ENCODE peak calls at places on chromosomes 5 and 9, in six cellular contexts. N is upper lobe of left lung, U is omental fat pad, B is epithelial cell of proximal tubule, T is retinal pigment epithelial cell, Q is GM23338. K is an unnamed sample.

GRCh38 chr5:178287791-178288105 is 55.1 kb upstream of the PHYKPL start:
- DNase-seq in N (no peak), U (no peak), B (no peak), T (no peak), Q (no peak), K (no peak)

GRCh38 chr5:73783823-73784222 is 157.8 kb downstream of the ARHGEF28 start:
- DNase-seq in N (no peak), U (no peak), B (no peak), T (no peak), Q (no peak), K (no peak)

GRCh38 chr9:137053944-137054931 is at the start of gene ENTPD2:
- DNase-seq in N (peak), U (no peak), B (no peak), T (no peak), Q (peak), K (peak)

GRCh38 chr9:109728696-109729300 is 51.2 kb upstream of the PALM2AKAP2 start:
- DNase-seq in N (no peak), U (no peak), B (no peak), T (no peak), Q (no peak), K (no peak)

GRCh38 chr5:143506881-143507552 is 103.5 kb upstream of the NR3C1 start:
- DNase-seq in N (no peak), U (no peak), B (peak), T (peak), Q (no peak), K (no peak)

GRCh38 chr5:91443761-91444467 is 60.8 kb upstream of the ARRDC3 start:
- DNase-seq in N (no peak), U (no peak), B (no peak), T (peak), Q (no peak), K (no peak)

GRCh38 chr9:136720251-136720886 is 8.0 kb downstream of the DIPK1B start:
- DNase-seq in N (no peak), U (no peak), B (no peak), T (no peak), Q (no peak), K (no peak)

GRCh38 chr5:92916036-92916435 is 665.0 kb downstream of the NR2F1-AS1 start:
- DNase-seq in N (no peak), U (no peak), B (no peak), T (no peak), Q (no peak), K (no peak)

GRCh38 chr5:172450861-172451695 is 3.2 kb downstream of the SH3PXD2B start:
- DNase-seq in N (no peak), U (peak), B (no peak), T (no peak), Q (peak), K (no peak)

GRCh38 chr9:92726971-92727715 is 37.5 kb downstream of the BICD2 start:
- DNase-seq in N (no peak), U (no peak), B (no peak), T (no peak), Q (no peak), K (peak)

GRCh38 chr9:94703488-94704140 is 22.9 kb upstream of the AOPEP start:
- DNase-seq in N (no peak), U (no peak), B (peak), T (no peak), Q (no peak), K (no peak)

GRCh38 chr5:164392531-164392930 is 887.1 kb downstream of the MAT2B start:
- DNase-seq in N (no peak), U (no peak), B (no peak), T (no peak), Q (no peak), K (no peak)

GRCh38 chr5:150764530-150764929 is 5.7 kb upstream of the DCTN4 start:
- DNase-seq in N (no peak), U (no peak), B (no peak), T (no peak), Q (no peak), K (no peak)

GRCh38 chr5:91049112-91049511 is 334.0 kb downstream of the ARRDC3 start:
- DNase-seq in N (no peak), U (no peak), B (no peak), T (no peak), Q (no peak), K (no peak)

GRCh38 chr9:112032733-112033132 is 136.1 kb downstream of the UGCG start:
- DNase-seq in N (no peak), U (no peak), B (no peak), T (no peak), Q (no peak), K (no peak)

GRCh38 chr9:130872912-130873503 is 23.6 kb downstream of the QRFP start:
- DNase-seq in N (no peak), U (no peak), B (no peak), T (no peak), Q (no peak), K (no peak)

GRCh38 chr5:95727764-95728191 is 3.4 kb upstream of the RHOBTB3 start:
- DNase-seq in N (no peak), U (no peak), B (no peak), T (no peak), Q (peak), K (no peak)

GRCh38 chr9:125510980-125511379 is 196.0 kb downstream of the MAPKAP1 start:
- DNase-seq in N (no peak), U (no peak), B (no peak), T (no peak), Q (no peak), K (no peak)

GRCh38 chr5:5014836-5015235 is 125.3 kb upstream of the ADAMTS16 start:
- DNase-seq in N (no peak), U (no peak), B (peak), T (no peak), Q (peak), K (no peak)

GRCh38 chr5:105448251-105448650 is 1885.7 kb upstream of the NUDT12 start:
- DNase-seq in N (no peak), U (no peak), B (no peak), T (no peak), Q (no peak), K (no peak)

GRCh38 chr5:158711927-158712529 is 387.7 kb downstream of the EBF1 start:
- DNase-seq in N (peak), U (no peak), B (no peak), T (no peak), Q (no peak), K (no peak)

GRCh38 chr5:14908195-14908594 is 36.6 kb upstream of the ANKH start:
- DNase-seq in N (no peak), U (no peak), B (no peak), T (no peak), Q (no peak), K (no peak)

GRCh38 chr5:80128129-80128528 is 93.0 kb downstream of the THBS4 start:
- DNase-seq in N (no peak), U (no peak), B (no peak), T (no peak), Q (peak), K (no peak)

GRCh38 chr5:101292199-101292598 is 389.1 kb upstream of the ST8SIA4 start:
- DNase-seq in N (no peak), U (no peak), B (no peak), T (no peak), Q (no peak), K (no peak)

GRCh38 chr9:6843742-6844141 is 86.0 kb downstream of the KDM4C start:
- DNase-seq in N (no peak), U (no peak), B (no peak), T (no peak), Q (no peak), K (no peak)

GRCh38 chr9:81028504-81028903 is 660.8 kb downstream of the TLE1 start:
- DNase-seq in N (no peak), U (no peak), B (peak), T (peak), Q (no peak), K (no peak)

GRCh38 chr9:27542519-27542918 is 12.9 kb upstream of the MOB3B start:
- DNase-seq in N (no peak), U (no peak), B (no peak), T (peak), Q (no peak), K (no peak)

GRCh38 chr9:100602302-100602930 is 24.5 kb downstream of the CAVIN4 start:
- DNase-seq in N (no peak), U (no peak), B (peak), T (no peak), Q (peak), K (no peak)

GRCh38 chr5:159582756-159583523 is 252.7 kb upstream of the IL12B start:
- DNase-seq in N (no peak), U (no peak), B (no peak), T (no peak), Q (no peak), K (no peak)

GRCh38 chr9:109314011-109314531 is 6.8 kb downstream of the EPB41L4B start:
- DNase-seq in N (peak), U (no peak), B (no peak), T (peak), Q (no peak), K (no peak)

GRCh38 chr5:132816554-132816953 is 3.5 kb downstream of the SOWAHA start:
- DNase-seq in N (no peak), U (no peak), B (no peak), T (no peak), Q (no peak), K (no peak)
- TF ChIP-seq CTCF in N (no peak), U (no peak), B (no peak), T (no peak), Q (no peak), K (no peak)

GRCh38 chr5:57324888-57325287 is 151.0 kb downstream of the GPBP1 start:
- DNase-seq in N (no peak), U (no peak), B (no peak), T (no peak), Q (no peak), K (no peak)

GRCh38 chr5:57332350-57332749 is 150.3 kb downstream of the ACTBL2 start:
- DNase-seq in N (no peak), U (no peak), B (no peak), T (peak), Q (no peak), K (no peak)

GRCh38 chr5:57324159-57324558 is 150.3 kb downstream of the GPBP1 start:
- DNase-seq in N (no peak), U (no peak), B (no peak), T (no peak), Q (no peak), K (no peak)

DNA sequence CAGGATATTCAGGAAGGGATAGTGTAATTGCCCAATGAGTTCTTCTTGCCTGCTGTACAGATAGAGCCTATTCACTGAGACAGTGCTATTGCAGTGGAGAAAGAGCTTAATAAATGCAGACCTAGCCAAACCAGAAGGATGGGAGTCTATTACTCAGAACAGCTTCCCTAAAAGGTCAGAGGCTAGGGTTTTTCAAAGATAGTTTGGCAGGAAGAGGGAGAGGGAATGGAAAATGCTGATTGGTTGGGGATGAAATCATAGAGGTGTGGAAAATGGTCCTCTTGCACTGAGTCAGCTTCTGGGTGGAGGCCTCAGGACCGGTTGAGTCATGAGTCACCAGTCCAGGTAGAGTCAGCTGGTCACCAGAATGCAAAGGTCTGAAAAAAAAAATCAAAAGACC is 154.1 kb downstream of the GPBP1 start:
- DNase-seq in N (no peak), U (no peak), B (no peak), T (no peak), Q (no peak), K (no peak)
- TF ChIP-seq CTCF in N (no peak), U (no peak), B (no peak), T (no peak), Q (no peak), K (no peak)

GRCh38 chr9:133681658-133682306 is 45.6 kb downstream of the DBH start:
- DNase-seq in N (peak), U (no peak), B (no peak), T (no peak), Q (no peak), K (no peak)

GRCh38 chr9:133684461-133685361 is 48.5 kb downstream of the DBH start:
- DNase-seq in N (peak), U (no peak), B (no peak), T (no peak), Q (no peak), K (no peak)

GRCh38 chr9:133685653-133686504 is 49.7 kb downstream of the DBH start:
- DNase-seq in N (no peak), U (no peak), B (no peak), T (no peak), Q (no peak), K (no peak)

GRCh38 chr9:133682961-133683493 is 46.9 kb downstream of the DBH start:
- DNase-seq in N (peak), U (no peak), B (no peak), T (no peak), Q (no peak), K (no peak)

GRCh38 chr9:133683494-133684460 is 47.6 kb downstream of the DBH start:
- DNase-seq in N (peak), U (no peak), B (no peak), T (no peak), Q (no peak), K (no peak)
- TF ChIP-seq CTCF in N (no peak), U (no peak), B (no peak), T (no peak), Q (no peak), K (no peak)

DNA sequence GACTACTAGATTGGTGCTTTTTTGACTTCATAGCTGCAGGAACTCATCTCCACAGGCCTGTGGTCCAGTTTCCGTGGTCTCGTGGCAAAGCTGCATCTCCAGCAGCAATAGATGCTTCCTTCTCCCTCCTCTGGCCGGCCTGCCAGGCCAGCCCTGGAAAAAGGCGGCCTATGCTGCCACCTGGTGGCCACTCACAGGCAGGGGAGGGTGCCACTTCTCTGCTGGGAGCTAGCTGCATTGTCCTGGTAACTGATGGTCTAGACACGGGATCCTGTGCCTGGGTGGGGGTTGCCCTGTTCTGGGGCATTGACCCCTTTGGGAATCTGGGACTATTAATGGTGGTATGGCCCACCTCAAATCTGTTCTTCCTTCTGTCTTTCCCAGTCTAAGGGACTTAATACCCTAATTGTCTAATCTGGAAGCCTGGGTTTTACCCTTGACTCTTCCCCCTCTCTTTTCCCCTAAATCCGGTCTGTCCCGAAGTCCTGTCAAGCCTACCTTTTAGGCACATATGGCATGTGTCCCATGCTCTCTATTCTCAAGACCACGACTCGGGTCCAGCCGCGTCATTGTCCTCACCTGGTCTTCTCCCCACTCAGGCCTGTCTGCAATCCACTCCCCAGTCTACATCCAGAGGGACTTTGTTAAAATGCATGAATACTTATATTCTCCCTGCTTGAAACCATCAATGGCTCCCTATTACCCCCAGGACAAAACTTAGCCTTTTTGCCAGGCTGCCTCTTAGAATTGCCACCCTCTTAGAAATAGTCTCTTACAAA is 20.1 kb upstream of the PTGS1 start:
- DNase-seq in N (peak), U (no peak), B (no peak), T (no peak), Q (peak), K (peak)
- TF ChIP-seq CTCF in N (peak), U (peak), B (peak), T (peak), Q (peak), K (no peak)

DNA sequence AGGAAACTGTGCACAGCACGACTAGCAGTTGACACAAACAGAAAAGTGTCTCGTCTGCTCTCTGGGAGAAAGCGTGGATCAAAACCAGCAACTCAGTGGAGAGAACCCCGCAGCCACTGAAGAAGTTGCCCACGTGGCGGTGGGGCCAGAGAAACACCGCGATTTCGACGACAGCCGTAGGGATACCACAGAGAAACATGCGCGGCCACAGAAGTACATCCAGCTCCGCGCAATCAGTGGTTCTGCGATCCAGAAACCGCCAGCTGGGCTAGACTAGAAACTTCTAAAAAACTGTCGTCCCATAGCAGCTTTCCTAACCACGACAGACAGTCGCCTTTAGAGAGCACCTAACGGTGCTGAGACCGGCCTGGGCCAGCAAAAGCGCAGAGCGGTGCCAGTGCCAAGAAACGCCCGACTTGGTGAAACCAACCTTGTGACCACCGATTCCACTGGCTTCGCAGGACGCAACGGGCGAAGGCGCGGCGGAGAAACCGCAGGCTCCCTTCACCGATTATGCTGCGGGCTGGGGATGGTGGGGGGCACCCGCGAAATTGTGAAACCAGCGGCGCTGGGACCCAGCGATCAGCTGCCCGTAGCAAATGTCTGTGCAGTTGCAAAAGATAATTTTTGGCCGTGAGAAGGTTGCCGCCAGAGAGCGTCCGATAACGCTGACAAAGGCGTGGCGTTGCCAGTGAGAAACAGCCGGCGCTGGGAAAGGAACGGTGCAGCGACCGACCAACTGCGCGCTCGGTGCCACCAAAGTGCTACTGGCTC is 2.7 kb upstream of the ANXA2R start:
- DNase-seq in N (peak), U (no peak), B (no peak), T (no peak), Q (peak), K (peak)
- TF ChIP-seq CTCF in N (no peak), U (no peak), B (peak), T (peak), Q (no peak), K (no peak)

GRCh38 chr9:972512-973294 is 3.8 kb upstream of the DMRT3 start:
- DNase-seq in N (peak), U (no peak), B (no peak), T (no peak), Q (peak), K (no peak)

GRCh38 chr9:969693-970309 is 6.7 kb upstream of the DMRT3 start:
- DNase-seq in N (peak), U (no peak), B (no peak), T (no peak), Q (peak), K (no peak)

GRCh38 chr9:971901-972511 is 4.4 kb upstream of the DMRT3 start:
- DNase-seq in N (peak), U (no peak), B (no peak), T (no peak), Q (peak), K (no peak)

GRCh38 chr9:969310-969692 is 7.2 kb upstream of the DMRT3 start:
- DNase-seq in N (peak), U (no peak), B (no peak), T (no peak), Q (peak), K (no peak)

GRCh38 chr9:970310-971002 is 6.0 kb upstream of the DMRT3 start:
- DNase-seq in N (peak), U (no peak), B (no peak), T (no peak), Q (peak), K (no peak)
- TF ChIP-seq CTCF in N (no peak), U (no peak), B (no peak), T (no peak), Q (no peak), K (no peak)

GRCh38 chr5:142145106-142145900 is 36.7 kb downstream of the NDFIP1 start:
- DNase-seq in N (no peak), U (peak), B (peak), T (peak), Q (peak), K (no peak)
- TF ChIP-seq CTCF in N (peak), U (no peak), B (peak), T (peak), Q (peak), K (peak)

GRCh38 chr9:34190996-34191892 is 12.4 kb downstream of the UBAP1 start:
- DNase-seq in N (no peak), U (no peak), B (no peak), T (no peak), Q (peak), K (no peak)
- TF ChIP-seq CTCF in N (no peak), U (no peak), B (peak), T (peak), Q (peak), K (no peak)

DNA sequence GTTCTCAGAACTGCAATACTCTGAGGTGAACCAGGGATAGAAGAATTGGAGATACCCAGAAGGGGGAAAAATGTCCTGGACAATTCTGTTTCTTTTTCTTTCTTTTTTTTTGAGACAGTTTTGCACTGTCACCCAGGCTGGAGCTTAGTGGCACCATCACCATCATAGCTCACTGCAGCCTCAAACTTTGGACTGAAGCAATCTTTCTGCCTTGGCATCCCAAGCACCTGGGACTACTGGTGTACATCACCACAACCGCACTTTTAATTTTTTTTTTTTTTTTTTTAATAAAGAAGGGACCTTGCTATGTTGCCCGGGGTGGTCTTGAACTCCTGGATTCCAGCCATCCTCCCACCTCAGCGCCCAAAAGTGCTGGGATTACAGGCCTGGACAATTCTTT is 1.9 kb downstream of the EMB start:
- DNase-seq in N (no peak), U (no peak), B (no peak), T (no peak), Q (no peak), K (no peak)
- TF ChIP-seq CTCF in N (no peak), U (no peak), B (no peak), T (no peak), Q (no peak), K (no peak)

K was measured in activated B cell treated with CpG ODN at 0.5 μM for 24 hours.